ENCODE peak calls at places on chromosomes 2 and 18, in eight cellular contexts. U, E, P, J, S, Y, T and G are unnamed samples.

GRCh38 chr2:235325126-235325525 is 168.7 kb upstream of the AGAP1 start:
- DNase-seq in Y (peak), U (no peak), T (no peak), E (no peak), S (no peak), P (peak), J (no peak), G (no peak)

GRCh38 chr2:231409773-231410172 is 14.3 kb downstream of the B3GNT7 start:
- DNase-seq in P (no peak), E (no peak), S (no peak), Y (no peak), T (no peak), U (no peak), J (no peak), G (no peak)

GRCh38 chr18:46236156-46236555 is 132.0 kb downstream of the HAUS1 start:
- DNase-seq in P (no peak), J (no peak), U (no peak), Y (no peak), E (no peak), S (no peak), T (no peak), G (no peak)

GRCh38 chr18:77131100-77131651 is 1.4 kb downstream of the MBP start:
- DNase-seq in T (no peak), S (peak), P (no peak), Y (peak), U (no peak), E (no peak), J (no peak), G (no peak)

GRCh38 chr2:111116843-111117665 is 3.7 kb upstream of the BCL2L11 start:
- DNase-seq in S (peak), P (peak), E (no peak), U (peak), T (peak), J (peak), Y (peak), G (peak)

GRCh38 chr2:231737761-231738160 is 29.4 kb downstream of the PTMA start:
- DNase-seq in E (no peak), J (no peak), T (no peak), U (no peak), P (no peak), Y (no peak), S (peak), G (no peak)

GRCh38 chr2:192087398-192087958 is 107.3 kb downstream of the TMEFF2 start:
- DNase-seq in U (no peak), S (no peak), T (no peak), Y (no peak), J (no peak), P (peak), E (no peak), G (peak)

GRCh38 chr2:47174731-47175361 is 19.7 kb upstream of the STPG4 start:
- DNase-seq in J (peak), E (no peak), Y (peak), T (peak), U (peak), P (peak), S (peak), G (peak)

GRCh38 chr2:62492048-62492447 is 13.9 kb downstream of the TMEM17 start:
- DNase-seq in T (no peak), E (no peak), J (no peak), S (no peak), Y (no peak), P (no peak), U (no peak), G (no peak)

DNA sequence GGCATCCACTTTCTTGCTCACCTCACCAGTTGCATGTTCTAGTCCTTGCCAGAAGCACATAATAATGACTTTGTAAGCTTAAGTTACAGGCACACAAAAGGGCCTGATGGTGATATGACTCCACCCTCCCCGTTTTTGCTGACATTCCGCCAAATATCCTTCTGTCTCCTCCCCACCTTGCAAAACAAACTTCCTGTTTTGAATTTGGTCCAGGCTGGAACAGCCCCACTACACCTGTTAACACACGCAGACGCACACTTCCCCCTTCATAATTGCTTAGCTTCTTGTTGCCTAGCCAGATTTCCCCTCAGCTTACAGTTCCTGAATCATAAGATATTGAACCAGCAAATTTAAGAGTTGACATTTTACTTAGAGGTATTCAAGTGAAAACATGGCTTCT is at the start of gene MGAT5:
- DNase-seq in T (no peak), U (peak), S (no peak), J (no peak), Y (no peak), E (no peak), P (peak), G (no peak)
- H3K4me3 ChIP-seq in T (no peak), U (no peak), S (no peak), J (no peak), Y (no peak), E (no peak), P (no peak), G (no peak)

GRCh38 chr2:69907216-69907615 is 7.7 kb upstream of the MXD1 start:
- DNase-seq in E (no peak), J (no peak), Y (no peak), S (no peak), P (no peak), U (no peak), T (no peak), G (no peak)

GRCh38 chr2:69902213-69902922 is 8.6 kb downstream of the SNRNP27 start:
- DNase-seq in T (no peak), J (no peak), U (no peak), E (no peak), P (no peak), S (no peak), Y (no peak), G (no peak)
- H3K4me3 ChIP-seq in T (no peak), J (no peak), U (no peak), E (no peak), P (no peak), S (no peak), Y (no peak), G (no peak)

GRCh38 chr2:33478968-33479691 is 2.7 kb downstream of the RASGRP3 start:
- DNase-seq in Y (no peak), E (no peak), J (peak), U (no peak), P (no peak), S (no peak), T (no peak), G (no peak)

GRCh38 chr2:33476100-33476792 is at the start of gene RASGRP3:
- DNase-seq in P (peak), T (peak), S (peak), U (peak), J (peak), E (peak), Y (peak), G (peak)

GRCh38 chr2:33476793-33477190 is 343 bp downstream of the RASGRP3 start:
- DNase-seq in T (no peak), Y (no peak), E (no peak), U (no peak), P (no peak), J (no peak), S (no peak), G (no peak)

GRCh38 chr2:33475381-33476099 is 909 bp upstream of the RASGRP3 start:
- DNase-seq in P (peak), U (peak), Y (peak), S (peak), E (peak), J (peak), T (peak), G (peak)

GRCh38 chr2:33477473-33478468 is 1.3 kb downstream of the RASGRP3 start:
- DNase-seq in T (no peak), J (no peak), Y (no peak), P (no peak), E (no peak), S (peak), U (no peak), G (no peak)
- H3K4me3 ChIP-seq in T (no peak), J (no peak), Y (no peak), P (no peak), E (peak), S (no peak), U (no peak), G (no peak)

GRCh38 chr2:138503087-138503442 is 1.5 kb downstream of the SPOPL start:
- DNase-seq in P (peak), J (no peak), T (no peak), E (no peak), S (no peak), U (no peak), Y (no peak), G (no peak)

GRCh38 chr2:138503652-138504051 is 2.1 kb downstream of the SPOPL start:
- DNase-seq in P (no peak), J (no peak), U (no peak), S (no peak), Y (no peak), T (no peak), E (no peak), G (peak)

GRCh38 chr2:138502253-138503086 is 900 bp downstream of the SPOPL start:
- DNase-seq in J (peak), T (no peak), U (no peak), P (peak), E (no peak), Y (peak), S (peak), G (peak)

GRCh38 chr2:138504092-138504491 is 2.5 kb downstream of the SPOPL start:
- DNase-seq in S (no peak), P (no peak), Y (no peak), T (no peak), U (no peak), E (no peak), J (no peak), G (no peak)

GRCh38 chr2:138504546-138505239 is 3.1 kb downstream of the SPOPL start:
- DNase-seq in S (no peak), Y (no peak), E (no peak), P (no peak), U (no peak), T (no peak), J (no peak), G (no peak)
- H3K4me3 ChIP-seq in S (no peak), Y (peak), E (no peak), P (no peak), U (no peak), T (no peak), J (no peak), G (peak)

GRCh38 chr18:36299010-36299409 is 1.5 kb downstream of the FHOD3 start:
- DNase-seq in U (no peak), E (no peak), Y (no peak), S (no peak), J (no peak), T (no peak), P (no peak), G (no peak)
- H3K4me3 ChIP-seq in U (no peak), E (no peak), Y (peak), S (peak), J (no peak), T (no peak), P (peak), G (no peak)

DNA sequence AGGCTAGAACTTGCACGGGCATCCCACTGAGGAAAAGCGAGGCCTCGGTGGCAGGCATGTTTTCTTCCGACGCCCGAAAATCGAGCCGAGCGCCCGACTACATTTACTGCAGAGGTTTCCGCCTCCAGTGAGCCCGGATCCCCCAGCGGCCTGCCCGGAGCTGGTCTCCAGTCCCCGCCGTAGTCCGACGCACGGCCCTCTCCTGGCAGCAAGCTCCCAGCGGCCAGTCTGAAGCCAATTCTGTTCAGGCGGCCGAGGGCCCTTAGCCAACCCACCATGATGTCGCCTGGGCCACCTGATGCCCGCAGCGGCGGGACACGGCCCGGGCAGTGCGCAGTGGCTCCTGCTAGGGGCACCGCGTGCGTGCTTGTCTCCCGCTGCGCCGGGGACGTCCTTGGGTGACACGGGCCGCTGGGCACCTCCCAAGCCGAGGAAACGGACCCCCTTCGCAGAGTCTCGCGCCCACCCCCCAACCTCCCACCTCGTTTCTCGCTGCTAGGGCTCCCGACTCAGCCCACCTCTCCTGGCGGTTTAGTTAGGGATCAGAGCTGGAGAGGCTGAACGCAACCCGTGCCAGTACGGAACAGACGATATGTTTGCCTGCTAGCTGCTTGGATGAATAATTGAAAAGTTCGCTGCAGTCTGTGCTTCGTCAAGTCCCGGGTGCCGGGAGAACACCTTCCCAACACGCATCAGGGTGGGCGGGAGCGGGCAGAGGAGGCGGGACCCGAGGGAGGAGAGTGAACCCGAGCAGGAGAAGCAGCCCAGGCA is 5.3 kb downstream of the ONECUT2 start:
- DNase-seq in P (no peak), T (no peak), U (no peak), Y (peak), E (no peak), J (no peak), S (peak), G (no peak)
- H3K4me3 ChIP-seq in P (no peak), T (no peak), U (no peak), Y (peak), E (no peak), J (no peak), S (peak), G (no peak)

GRCh38 chr2:205665791-205666190 is 16.5 kb upstream of the NRP2 start:
- DNase-seq in J (no peak), E (no peak), T (no peak), S (no peak), Y (no peak), U (no peak), P (peak), G (no peak)

GRCh38 chr2:205658572-205658971 is 23.7 kb upstream of the NRP2 start:
- DNase-seq in T (no peak), E (no peak), P (peak), J (no peak), S (no peak), Y (no peak), U (no peak), G (no peak)

GRCh38 chr2:205660521-205661124 is 21.7 kb upstream of the NRP2 start:
- DNase-seq in U (peak), P (peak), J (no peak), T (peak), E (peak), S (no peak), Y (no peak), G (peak)

GRCh38 chr2:205659922-205660321 is 22.4 kb upstream of the NRP2 start:
- DNase-seq in S (no peak), P (no peak), Y (no peak), T (no peak), J (no peak), E (no peak), U (no peak), G (no peak)

DNA sequence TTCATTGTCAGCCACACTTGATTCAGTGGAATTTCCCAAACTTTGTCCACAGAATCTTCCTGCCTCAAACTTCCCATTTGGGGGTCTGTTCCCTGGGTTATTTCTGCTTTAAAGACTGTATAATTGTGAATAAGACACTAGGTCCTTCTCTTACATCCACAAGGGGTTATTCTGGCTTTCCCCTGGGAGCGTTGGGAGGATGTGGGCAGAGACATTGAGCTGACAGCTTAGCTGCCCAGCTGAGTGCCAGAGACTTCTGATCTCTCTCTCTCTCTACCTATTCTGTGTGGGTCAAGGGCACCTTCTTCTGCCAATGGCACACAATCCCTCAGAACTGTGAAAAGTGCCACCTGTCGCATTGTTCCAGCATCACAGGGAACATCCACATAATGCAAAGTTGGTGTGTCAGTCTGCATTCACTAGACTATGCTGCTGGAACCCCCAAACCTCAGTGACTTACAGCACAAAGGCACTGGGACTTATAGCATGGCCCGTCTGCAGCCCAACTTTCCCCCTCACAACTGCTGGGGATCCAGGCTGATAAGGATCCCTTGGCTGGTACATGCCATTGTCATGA is 19.8 kb upstream of the NRP2 start:
- DNase-seq in T (no peak), J (no peak), S (no peak), Y (no peak), P (no peak), U (no peak), E (no peak), G (no peak)
- H3K4me3 ChIP-seq in T (no peak), J (no peak), S (no peak), Y (no peak), P (no peak), U (no peak), E (no peak), G (no peak)

GRCh38 chr2:23924589-23925359 is 2.1 kb downstream of the ATAD2B start:
- DNase-seq in U (no peak), E (no peak), P (no peak), T (no peak), S (no peak), J (no peak), Y (no peak), G (peak)
- H3K4me3 ChIP-seq in U (peak), E (peak), P (no peak), T (peak), S (peak), J (peak), Y (peak), G (peak)

GRCh38 chr2:134301099-134301970 is 47.5 kb downstream of the MGAT5 start:
- DNase-seq in E (no peak), J (no peak), P (peak), T (peak), S (no peak), Y (no peak), U (no peak), G (peak)

GRCh38 chr2:134308474-134309385 is 54.9 kb downstream of the MGAT5 start:
- DNase-seq in J (no peak), T (no peak), E (no peak), S (no peak), P (no peak), U (no peak), Y (no peak), G (no peak)

GRCh38 chr2:134307334-134307733 is 53.5 kb downstream of the MGAT5 start:
- DNase-seq in T (no peak), P (no peak), S (no peak), J (no peak), E (no peak), U (no peak), Y (no peak), G (no peak)

GRCh38 chr2:134306521-134306920 is 52.6 kb downstream of the MGAT5 start:
- DNase-seq in P (peak), T (no peak), U (no peak), Y (no peak), E (no peak), J (no peak), S (no peak), G (no peak)

GRCh38 chr2:134304726-134305509 is 51.0 kb downstream of the MGAT5 start:
- DNase-seq in P (no peak), T (no peak), J (no peak), E (no peak), S (no peak), Y (no peak), U (no peak), G (no peak)
- H3K4me3 ChIP-seq in P (no peak), T (no peak), J (no peak), E (no peak), S (no peak), Y (no peak), U (no peak), G (no peak)

GRCh38 chr18:10518595-10519273 is 7.1 kb upstream of the NAPG start:
- DNase-seq in P (no peak), J (peak), Y (no peak), U (peak), E (no peak), S (peak), T (peak), G (peak)

GRCh38 chr18:10522574-10522973 is 3.3 kb upstream of the NAPG start:
- DNase-seq in J (no peak), E (no peak), U (no peak), T (no peak), Y (no peak), P (no peak), S (no peak), G (no peak)

GRCh38 chr18:10516078-10516477 is 9.7 kb upstream of the NAPG start:
- DNase-seq in Y (no peak), J (no peak), E (no peak), T (no peak), U (no peak), S (no peak), P (no peak), G (no peak)

GRCh38 chr18:10519999-10520935 is 5.6 kb upstream of the NAPG start:
- DNase-seq in P (peak), U (peak), Y (peak), S (peak), T (peak), J (peak), E (peak), G (peak)

DNA sequence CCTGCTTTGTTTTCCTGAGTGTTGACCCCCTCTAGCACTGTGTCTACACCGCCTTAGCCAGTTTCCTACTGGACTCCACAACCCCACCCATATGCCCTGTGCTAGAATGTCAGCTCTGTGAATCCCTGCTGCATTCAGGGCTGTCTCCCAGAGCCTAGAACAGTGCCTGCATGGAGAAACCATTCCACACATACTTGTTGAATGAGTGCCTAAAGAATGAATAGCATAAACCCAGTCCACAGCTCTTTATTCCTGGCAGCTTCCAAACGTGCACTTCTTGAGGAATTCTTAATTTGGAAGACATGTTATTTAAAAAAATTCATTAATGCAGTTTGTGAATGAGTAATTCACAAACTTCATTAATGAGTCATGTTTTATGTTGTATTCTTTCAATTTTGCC is 6.5 kb upstream of the NAPG start:
- DNase-seq in P (no peak), J (no peak), T (peak), S (no peak), Y (no peak), E (no peak), U (no peak), G (no peak)
- H3K4me3 ChIP-seq in P (no peak), J (no peak), T (no peak), S (no peak), Y (no peak), E (no peak), U (no peak), G (peak)